ENCODE peak calls at places on chromosome 14, in ten cellular contexts. Z is AG04450; Q is fibroblast of the aortic adventitia; V is CD8-positive, alpha-beta T cell; C is tibial artery; M is lower leg skin; K is mucosa of descending colon; N is Calu3; H is stomach; T is B cell. U is an unnamed sample.
A peak's percentile ranks its signal among the peaks of the same experiment; 100 is the strongest.

GRCh38 chr14:21063479-21063878 is 5.9 kb downstream of the RNASE8 start:
- DNase-seq in H (no peak), Q (peak; percentile 82), Z (peak; percentile 54), M (peak; percentile 80), N (no peak), T (no peak), K (no peak), C (no peak), V (no peak), U (peak; percentile 79)

GRCh38 chr14:72788972-72789728 is 104.8 kb downstream of the DPF3 start:
- DNase-seq in Q (no peak), H (no peak), K (no peak), N (no peak), T (no peak), M (peak; percentile 62), V (no peak), C (no peak), Z (no peak), U (no peak)

GRCh38 chr14:59904184-59904583 is 15.8 kb upstream of the LRRC9 start:
- DNase-seq in H (no peak), M (no peak), T (no peak), Z (no peak), K (no peak), N (no peak), C (no peak), Q (no peak), V (no peak), U (no peak)

GRCh38 chr14:77044776-77045569 is 16.5 kb upstream of the IRF2BPL start:
- DNase-seq in V (no peak), C (peak; percentile 68), Z (no peak), M (peak; percentile 93), H (no peak), Q (peak; percentile 96), T (no peak), K (no peak), N (no peak), U (no peak)

GRCh38 chr14:100587763-100588411 is 670 bp upstream of the BEGAIN start:
- DNase-seq in M (peak; percentile 82), V (no peak), H (no peak), Z (no peak), K (peak; percentile 24), Q (peak; percentile 17), N (no peak), C (no peak), T (no peak), U (no peak)

GRCh38 chr14:106417224-106418049 is 891.1 kb downstream of the TMEM121 start:
- DNase-seq in Q (no peak), K (peak; percentile 50), V (peak; percentile 68), Z (no peak), M (no peak), H (peak; percentile 44), T (peak; percentile 79), C (no peak), N (peak; percentile 52), U (no peak)

GRCh38 chr14:75307700-75308379 is 29.2 kb downstream of the FOS start:
- DNase-seq in M (peak; percentile 97), K (peak; percentile 89), N (peak; percentile 90), H (peak; percentile 91), V (peak; percentile 40), Q (peak; percentile 87), Z (no peak), C (peak; percentile 84), T (peak; percentile 68), U (peak; percentile 80)

GRCh38 chr14:56294125-56294524 is 175.9 kb downstream of the PELI2 start:
- DNase-seq in T (no peak), K (no peak), V (no peak), C (no peak), Z (no peak), Q (no peak), M (no peak), H (no peak), N (no peak), U (no peak)

DNA sequence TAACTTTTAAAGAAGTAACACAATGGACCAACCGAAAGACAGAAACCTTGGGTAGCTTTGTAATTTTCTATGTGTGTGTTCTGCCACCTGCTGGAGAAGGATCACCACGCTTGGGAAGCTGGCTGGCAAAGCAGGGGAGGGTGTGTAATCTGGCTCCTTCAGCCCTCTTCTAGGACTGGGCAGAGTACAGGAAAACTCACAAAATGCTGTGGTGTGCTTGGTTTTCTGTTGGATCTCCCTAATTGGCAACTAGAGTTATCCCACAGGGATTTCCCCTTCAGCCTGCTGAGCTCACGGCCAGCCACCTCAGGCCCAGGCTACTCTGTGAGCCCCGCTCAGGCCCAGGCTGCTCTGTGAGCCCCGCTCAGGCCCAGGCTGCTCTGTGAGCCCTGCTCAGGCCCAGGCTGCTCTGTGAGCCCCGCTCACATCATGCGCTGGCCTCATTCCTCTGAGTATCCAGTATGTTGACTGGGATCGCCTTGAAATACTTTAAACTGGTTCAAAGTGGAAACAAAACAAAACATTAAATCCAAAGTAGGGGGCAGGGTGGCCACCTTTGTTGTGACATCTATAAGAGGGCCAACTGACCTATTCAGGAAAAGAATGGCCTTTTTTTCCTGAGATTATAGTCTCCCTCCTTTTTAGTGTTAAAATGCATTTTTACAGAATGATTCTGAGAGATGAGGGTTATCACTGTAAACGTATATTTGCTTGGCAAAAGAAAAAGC is 52.0 kb upstream of the RNU6-8 start:
- DNase-seq in H (peak; percentile 69), C (peak; percentile 69), V (peak; percentile 7), Z (peak; percentile 38), M (peak; percentile 88), T (peak; percentile 58), K (peak; percentile 66), N (peak; percentile 66), Q (peak; percentile 86), U (peak; percentile 77)
- TF ChIP-seq CTCF in H (peak; percentile 68), C (peak; percentile 75), V (peak; percentile 57), Z (peak; percentile 80), M (no peak), T (peak; percentile 78), K (peak; percentile 41), N (peak; percentile 32), Q (peak; percentile 82), U (peak; percentile 81)

GRCh38 chr14:105286759-105287144 is 14.0 kb downstream of the BRF1 start:
- DNase-seq in N (no peak), V (no peak), C (no peak), Z (no peak), K (no peak), M (no peak), T (no peak), H (no peak), Q (no peak), U (no peak)

GRCh38 chr14:105287249-105288102 is 13.3 kb downstream of the BRF1 start:
- DNase-seq in Z (no peak), N (no peak), Q (no peak), T (no peak), V (no peak), H (no peak), K (no peak), C (no peak), M (no peak), U (no peak)

GRCh38 chr14:105292810-105293711 is 7.7 kb downstream of the BRF1 start:
- DNase-seq in Z (no peak), H (no peak), Q (no peak), M (no peak), N (no peak), C (no peak), T (no peak), V (no peak), K (no peak), U (no peak)

GRCh38 chr14:105294142-105294597 is 6.6 kb downstream of the BRF1 start:
- DNase-seq in V (peak; percentile 52), N (no peak), M (no peak), Q (peak; percentile 20), K (no peak), Z (no peak), H (no peak), C (no peak), T (peak; percentile 51), U (peak; percentile 65)

DNA sequence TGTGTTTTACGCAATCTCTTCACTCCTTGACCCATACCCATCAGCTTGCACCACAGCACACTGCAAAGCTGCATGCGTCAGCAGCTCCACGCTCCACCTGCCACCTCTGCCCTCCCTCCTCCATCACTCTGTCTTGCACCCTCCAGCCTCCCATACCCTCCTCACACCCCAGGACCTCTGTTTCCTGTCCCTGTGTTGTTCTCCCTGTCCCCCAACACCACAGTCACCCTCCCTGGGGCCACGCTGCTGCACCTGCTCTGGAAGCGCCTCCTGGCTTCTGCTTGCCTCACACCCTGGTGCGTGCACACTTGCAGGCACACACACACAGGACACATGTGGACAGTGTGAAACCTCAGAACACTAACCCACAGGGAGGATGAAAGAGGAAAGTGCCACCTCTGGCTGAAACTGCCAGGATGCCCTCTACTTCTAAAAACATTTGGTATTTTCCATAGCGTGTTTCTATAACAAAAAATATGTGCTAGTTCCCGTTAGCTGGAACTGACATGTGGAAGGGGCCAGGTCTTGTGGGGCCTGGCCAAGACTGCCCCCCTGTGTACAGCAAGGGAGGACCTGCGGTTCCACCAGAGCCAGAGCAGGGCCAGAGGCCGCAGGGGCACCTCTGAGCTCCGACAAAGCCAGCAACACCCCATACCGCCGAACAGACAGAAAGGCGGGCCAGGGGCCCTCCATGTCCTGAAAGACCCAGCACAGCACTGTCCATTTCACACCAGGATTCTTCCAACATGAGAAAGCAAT is 10.0 kb downstream of the BRF1 start:
- DNase-seq in M (no peak), K (no peak), Z (no peak), V (no peak), C (no peak), Q (no peak), H (no peak), N (no peak), T (no peak), U (no peak)
- TF ChIP-seq CTCF in M (no peak), K (no peak), Z (no peak), V (no peak), C (no peak), Q (no peak), H (no peak), N (no peak), T (no peak), U (peak; percentile 8)

GRCh38 chr14:103395245-103395644 is 10.0 kb downstream of the MARK3 start:
- DNase-seq in Z (no peak), C (no peak), M (no peak), Q (no peak), T (no peak), N (no peak), V (no peak), H (no peak), K (no peak), U (no peak)
- TF ChIP-seq CTCF in Z (no peak), C (no peak), M (no peak), Q (no peak), T (no peak), N (no peak), V (no peak), H (no peak), K (no peak), U (no peak)

GRCh38 chr14:92493024-92493423 is 20.6 kb upstream of the RIN3 start:
- DNase-seq in V (no peak), K (no peak), H (no peak), Z (no peak), N (no peak), C (no peak), T (no peak), M (peak; percentile 37), Q (no peak), U (no peak)

GRCh38 chr14:92496458-92496857 is 17.1 kb upstream of the RIN3 start:
- DNase-seq in V (no peak), M (peak; percentile 48), T (no peak), C (no peak), Z (no peak), K (no peak), H (no peak), N (no peak), Q (no peak), U (no peak)

GRCh38 chr14:92493492-92493891 is 20.1 kb upstream of the RIN3 start:
- DNase-seq in V (no peak), N (no peak), H (no peak), M (peak; percentile 81), T (no peak), Q (no peak), Z (no peak), C (no peak), K (no peak), U (no peak)

GRCh38 chr14:92495041-92495440 is 18.5 kb upstream of the RIN3 start:
- DNase-seq in N (no peak), Q (no peak), Z (no peak), K (no peak), T (no peak), M (peak; percentile 76), V (no peak), H (no peak), C (peak; percentile 42), U (no peak)

DNA sequence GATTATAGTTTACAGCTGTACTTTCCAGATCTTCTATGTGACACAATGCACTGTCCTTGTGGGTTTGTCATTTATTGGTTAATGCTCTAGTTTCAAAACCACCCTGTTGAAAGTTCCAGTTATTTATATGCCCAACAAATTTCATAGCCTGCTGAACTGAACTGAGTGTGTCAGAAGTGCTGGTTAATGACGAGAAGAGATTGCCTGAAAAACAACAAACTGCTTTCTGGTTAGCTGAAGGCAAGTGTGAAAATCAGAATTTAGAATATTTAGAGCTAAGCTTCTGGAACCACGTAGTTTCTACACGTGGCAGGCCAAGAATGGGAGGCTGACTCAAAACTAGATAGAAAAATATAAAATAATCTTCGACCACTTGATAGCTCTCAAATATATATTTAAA is 19.1 kb upstream of the RIN3 start:
- DNase-seq in Z (no peak), C (no peak), N (no peak), V (no peak), H (no peak), T (no peak), K (no peak), M (no peak), Q (no peak), U (no peak)
- TF ChIP-seq CTCF in Z (no peak), C (no peak), N (no peak), V (no peak), H (no peak), T (no peak), K (no peak), M (no peak), Q (no peak), U (no peak)

U was measured in astrocyte of the spinal cord.